ENCODE peak calls at places on chromosomes 13 and 19, in seven cellular contexts. A is stimulated activated CD4-positive, alpha-beta T cell treated with anti-CD3 and anti-CD28 coated beads, Interleukin-4, amount 100 ng/mL, for 24 hours; H is right cardiac atrium; U is lower lobe of right lung; L is heart right ventricle; X is NCI-H146; I is effector CD4-positive, alpha-beta T cell. D is an unnamed sample.

GRCh38 chr19:40141546-40141945 is 49.7 kb upstream of the MAP3K10 start:
- DNase-seq in I (no peak), A (no peak), L (no peak), H (no peak), U (no peak), X (no peak), D (no peak)

GRCh38 chr13:34412817-34413365 is 529.2 kb upstream of the NBEA start:
- DNase-seq in H (no peak), A (no peak), X (no peak), I (no peak), L (no peak), U (no peak), D (no peak)

GRCh38 chr13:76024151-76024550 is 388.0 kb downstream of the LMO7 start:
- DNase-seq in U (no peak), A (no peak), H (no peak), I (no peak), X (no peak), L (no peak), D (no peak)

GRCh38 chr13:85828094-85828684 is 29.0 kb upstream of the SLITRK6 start:
- DNase-seq in U (no peak), H (no peak), L (no peak), A (no peak), X (peak; percentile 21), I (no peak), D (peak; percentile 50)

GRCh38 chr13:100454876-100455275 is 133.7 kb downstream of the GGACT start:
- DNase-seq in U (no peak), L (no peak), X (no peak), I (no peak), A (no peak), H (no peak), D (no peak)

GRCh38 chr13:73585236-73585635 is 526.4 kb downstream of the KLF5 start:
- DNase-seq in X (no peak), A (no peak), L (no peak), I (no peak), H (no peak), U (no peak), D (no peak)

GRCh38 chr13:34290661-34291060 is 472.7 kb downstream of the RFC3 start:
- DNase-seq in H (no peak), A (no peak), X (no peak), I (no peak), L (no peak), U (no peak), D (no peak)

GRCh38 chr19:7734220-7735203 is 2.6 kb upstream of the CLEC4G start:
- DNase-seq in H (no peak), L (no peak), A (no peak), I (no peak), X (no peak), U (no peak), D (no peak)

GRCh38 chr13:109569938-109570711 is 216.3 kb downstream of the IRS2 start:
- DNase-seq in X (no peak), A (peak; percentile 19), I (no peak), U (no peak), H (no peak), L (no peak), D (no peak)

GRCh38 chr19:41646589-41647204 is 19.8 kb upstream of the CEACAM4 start:
- DNase-seq in L (no peak), U (peak; percentile 76), A (peak; percentile 48), I (peak; percentile 21), H (no peak), X (no peak), D (peak; percentile 48)

GRCh38 chr19:46579286-46579944 is 21.7 kb upstream of the CALM3 start:
- DNase-seq in X (no peak), A (peak; percentile 64), L (no peak), U (no peak), H (no peak), I (no peak), D (no peak)

GRCh38 chr19:38267780-38268430 is 3.5 kb downstream of the SPINT2 start:
- DNase-seq in H (no peak), X (no peak), L (no peak), I (no peak), U (peak; percentile 65), A (no peak), D (no peak)

GRCh38 chr19:47848871-47849473 is 10.1 kb upstream of the TPRX2 start:
- DNase-seq in U (peak; percentile 54), X (no peak), H (no peak), I (peak; percentile 3), L (no peak), A (peak; percentile 19), D (peak; percentile 50)

GRCh38 chr13:111202149-111202548 is 87.0 kb downstream of the ARHGEF7 start:
- DNase-seq in X (peak; percentile 27), I (no peak), L (no peak), U (no peak), A (no peak), H (no peak), D (no peak)

GRCh38 chr19:40013991-40014390 is 17.1 kb downstream of the ZNF546 start:
- DNase-seq in I (no peak), H (no peak), U (no peak), X (no peak), L (no peak), A (no peak), D (no peak)

GRCh38 chr13:35448465-35448864 is 28.0 kb downstream of the MAB21L1 start:
- DNase-seq in X (no peak), I (no peak), H (no peak), U (no peak), L (no peak), A (no peak), D (no peak)

GRCh38 chr13:100542546-100543156 is 45.9 kb downstream of the GGACT start:
- DNase-seq in A (no peak), X (peak; percentile 23), U (no peak), H (no peak), I (no peak), L (no peak), D (peak; percentile 4)

GRCh38 chr19:51131780-51132680 is 7.3 kb downstream of the SIGLEC9 start:
- DNase-seq in H (peak; percentile 87), L (peak; percentile 69), X (no peak), U (peak; percentile 77), A (no peak), I (no peak), D (peak; percentile 46)

GRCh38 chr19:7673995-7674667 is 2.8 kb upstream of the MCEMP1 start:
- DNase-seq in U (peak; percentile 89), A (peak; percentile 27), L (peak; percentile 40), H (peak; percentile 83), I (no peak), X (peak; percentile 42), D (peak; percentile 67)

GRCh38 chr19:6925801-6926751 is 38.7 kb downstream of the ADGRE1 start:
- DNase-seq in A (peak; percentile 12), H (no peak), U (no peak), L (no peak), I (no peak), X (no peak), D (no peak)

GRCh38 chr13:108176685-108177274 is 38.6 kb downstream of the LIG4 start:
- DNase-seq in I (peak; percentile 51), L (no peak), U (peak; percentile 52), X (peak; percentile 44), H (no peak), A (peak; percentile 54), D (peak; percentile 48)

GRCh38 chr13:44292545-44292944 is 81.1 kb upstream of the SERP2 start:
- DNase-seq in I (no peak), L (peak; percentile 38), U (no peak), A (no peak), X (no peak), H (no peak), D (no peak)

D was measured in erythroblast.